ENCODE peak calls at places on chromosome 14, in ten cellular contexts. One of them, this sample, is unnamed. For H3K36me3, the result is how much of the 10 kb centered on the place peaks cover.

GRCh38 chr14:64513271-64513670 is 8.7 kb downstream of the ZBTB1 start:
- DNase-seq in stomach: no peak
- DNase-seq in ovary: no peak
- DNase-seq in heart left ventricle: no peak
- DNase-seq in CD4-positive, alpha-beta memory T cell: no peak
- DNase-seq in CD4-positive, CD25-positive, alpha-beta regulatory T cell: no peak
- DNase-seq in left lung: no peak
- DNase-seq in CD8-positive, alpha-beta memory T cell: no peak
- DNase-seq in cardiac muscle cell: no peak
- DNase-seq in GM23248: no peak
- DNase-seq in this sample: no peak

GRCh38 chr14:59313063-59314018 is 124.9 kb downstream of the DAAM1 start:
- DNase-seq in CD4-positive, alpha-beta memory T cell: no peak
- DNase-seq in CD8-positive, alpha-beta memory T cell: no peak
- DNase-seq in stomach: no peak
- DNase-seq in left lung: no peak
- DNase-seq in cardiac muscle cell: no peak
- DNase-seq in heart left ventricle: no peak
- DNase-seq in CD4-positive, CD25-positive, alpha-beta regulatory T cell: no peak
- DNase-seq in ovary: no peak
- DNase-seq in GM23248: no peak
- DNase-seq in this sample: no peak

GRCh38 chr14:46306267-46306666 is 345.3 kb downstream of the RPL10L start:
- DNase-seq in CD8-positive, alpha-beta memory T cell: no peak
- DNase-seq in ovary: no peak
- DNase-seq in stomach: no peak
- DNase-seq in CD4-positive, CD25-positive, alpha-beta regulatory T cell: no peak
- DNase-seq in heart left ventricle: no peak
- DNase-seq in GM23248: no peak
- DNase-seq in left lung: no peak
- DNase-seq in cardiac muscle cell: no peak
- DNase-seq in CD4-positive, alpha-beta memory T cell: no peak
- DNase-seq in this sample: no peak

GRCh38 chr14:103870891-103871595 is 23.7 kb upstream of the PPP1R13B start:
- DNase-seq in cardiac muscle cell: no peak
- DNase-seq in left lung: no peak
- DNase-seq in CD4-positive, CD25-positive, alpha-beta regulatory T cell: no peak
- DNase-seq in stomach: no peak
- DNase-seq in GM23248: no peak
- DNase-seq in heart left ventricle: no peak
- DNase-seq in ovary: no peak
- DNase-seq in CD8-positive, alpha-beta memory T cell: no peak
- DNase-seq in CD4-positive, alpha-beta memory T cell: no peak
- DNase-seq in this sample: no peak

GRCh38 chr14:92322516-92322915 is 449 bp upstream of the SLC24A4 start:
- DNase-seq in CD8-positive, alpha-beta memory T cell: no peak
- DNase-seq in cardiac muscle cell: no peak
- DNase-seq in left lung: no peak
- DNase-seq in CD4-positive, alpha-beta memory T cell: no peak
- DNase-seq in GM23248: no peak
- DNase-seq in stomach: no peak
- DNase-seq in heart left ventricle: no peak
- DNase-seq in CD4-positive, CD25-positive, alpha-beta regulatory T cell: no peak
- DNase-seq in ovary: no peak
- DNase-seq in this sample: no peak

GRCh38 chr14:79842270-79842669 is 369.0 kb downstream of the DIO2 start:
- DNase-seq in ovary: no peak
- DNase-seq in CD8-positive, alpha-beta memory T cell: no peak
- DNase-seq in left lung: no peak
- DNase-seq in CD4-positive, CD25-positive, alpha-beta regulatory T cell: no peak
- DNase-seq in heart left ventricle: peak
- DNase-seq in cardiac muscle cell: peak
- DNase-seq in GM23248: peak
- DNase-seq in CD4-positive, alpha-beta memory T cell: no peak
- DNase-seq in stomach: no peak
- DNase-seq in this sample: no peak

GRCh38 chr14:95432152-95433093 is 84.0 kb downstream of the SYNE3 start:
- DNase-seq in stomach: peak
- DNase-seq in cardiac muscle cell: peak
- DNase-seq in heart left ventricle: peak
- DNase-seq in left lung: no peak
- DNase-seq in CD4-positive, CD25-positive, alpha-beta regulatory T cell: no peak
- DNase-seq in CD4-positive, alpha-beta memory T cell: no peak
- DNase-seq in ovary: peak
- DNase-seq in GM23248: peak
- DNase-seq in CD8-positive, alpha-beta memory T cell: no peak
- DNase-seq in this sample: peak

GRCh38 chr14:105890474-105891220 is 364.3 kb downstream of the TMEM121 start:
- DNase-seq in CD8-positive, alpha-beta memory T cell: no peak
- DNase-seq in CD4-positive, alpha-beta memory T cell: no peak
- DNase-seq in heart left ventricle: peak
- DNase-seq in ovary: peak
- DNase-seq in left lung: peak
- DNase-seq in cardiac muscle cell: no peak
- DNase-seq in stomach: no peak
- DNase-seq in GM23248: no peak
- DNase-seq in CD4-positive, CD25-positive, alpha-beta regulatory T cell: no peak
- DNase-seq in this sample: no peak

GRCh38 chr14:24179961-24180726 is 8.3 kb downstream of the REC8 start:
- DNase-seq in left lung: peak
- DNase-seq in CD8-positive, alpha-beta memory T cell: no peak
- DNase-seq in cardiac muscle cell: peak
- DNase-seq in GM23248: peak
- DNase-seq in heart left ventricle: no peak
- DNase-seq in CD4-positive, alpha-beta memory T cell: no peak
- DNase-seq in CD4-positive, CD25-positive, alpha-beta regulatory T cell: no peak
- DNase-seq in stomach: no peak
- DNase-seq in ovary: no peak
- DNase-seq in this sample: no peak

GRCh38 chr14:65032319-65032718 is 45.6 kb downstream of the FNTB start:
- DNase-seq in CD4-positive, CD25-positive, alpha-beta regulatory T cell: no peak
- DNase-seq in cardiac muscle cell: no peak
- DNase-seq in stomach: no peak
- DNase-seq in left lung: no peak
- DNase-seq in ovary: no peak
- DNase-seq in CD8-positive, alpha-beta memory T cell: no peak
- DNase-seq in CD4-positive, alpha-beta memory T cell: no peak
- DNase-seq in heart left ventricle: peak
- DNase-seq in GM23248: no peak
- DNase-seq in this sample: no peak

GRCh38 chr14:104355101-104355691 is 216.8 kb downstream of the KIF26A start:
- DNase-seq in cardiac muscle cell: no peak
- DNase-seq in ovary: peak
- DNase-seq in CD4-positive, CD25-positive, alpha-beta regulatory T cell: no peak
- DNase-seq in heart left ventricle: no peak
- DNase-seq in stomach: no peak
- DNase-seq in CD8-positive, alpha-beta memory T cell: no peak
- DNase-seq in left lung: peak
- DNase-seq in CD4-positive, alpha-beta memory T cell: no peak
- DNase-seq in GM23248: no peak
- DNase-seq in this sample: no peak

GRCh38 chr14:103533137-103533998 is 4.4 kb downstream of the TRMT61A start:
- DNase-seq in left lung: no peak
- DNase-seq in GM23248: no peak
- DNase-seq in stomach: no peak
- DNase-seq in CD8-positive, alpha-beta memory T cell: no peak
- DNase-seq in heart left ventricle: no peak
- DNase-seq in cardiac muscle cell: no peak
- DNase-seq in ovary: peak
- DNase-seq in CD4-positive, CD25-positive, alpha-beta regulatory T cell: no peak
- DNase-seq in CD4-positive, alpha-beta memory T cell: no peak
- DNase-seq in this sample: no peak

GRCh38 chr14:39229222-39229543 is 4.5 kb upstream of the MIA2 start:
- DNase-seq in CD8-positive, alpha-beta memory T cell: peak
- DNase-seq in stomach: no peak
- DNase-seq in left lung: no peak
- DNase-seq in cardiac muscle cell: no peak
- DNase-seq in heart left ventricle: no peak
- DNase-seq in ovary: no peak
- DNase-seq in CD4-positive, CD25-positive, alpha-beta regulatory T cell: peak
- DNase-seq in GM23248: peak
- DNase-seq in CD4-positive, alpha-beta memory T cell: peak
- DNase-seq in this sample: no peak

GRCh38 chr14:70731447-70732239 is 77.7 kb downstream of the MAP3K9 start:
- DNase-seq in stomach: no peak
- DNase-seq in GM23248: no peak
- DNase-seq in ovary: no peak
- DNase-seq in CD4-positive, alpha-beta memory T cell: no peak
- DNase-seq in cardiac muscle cell: no peak
- DNase-seq in CD4-positive, CD25-positive, alpha-beta regulatory T cell: no peak
- DNase-seq in CD8-positive, alpha-beta memory T cell: no peak
- DNase-seq in left lung: no peak
- DNase-seq in heart left ventricle: no peak
- DNase-seq in this sample: no peak

DNA sequence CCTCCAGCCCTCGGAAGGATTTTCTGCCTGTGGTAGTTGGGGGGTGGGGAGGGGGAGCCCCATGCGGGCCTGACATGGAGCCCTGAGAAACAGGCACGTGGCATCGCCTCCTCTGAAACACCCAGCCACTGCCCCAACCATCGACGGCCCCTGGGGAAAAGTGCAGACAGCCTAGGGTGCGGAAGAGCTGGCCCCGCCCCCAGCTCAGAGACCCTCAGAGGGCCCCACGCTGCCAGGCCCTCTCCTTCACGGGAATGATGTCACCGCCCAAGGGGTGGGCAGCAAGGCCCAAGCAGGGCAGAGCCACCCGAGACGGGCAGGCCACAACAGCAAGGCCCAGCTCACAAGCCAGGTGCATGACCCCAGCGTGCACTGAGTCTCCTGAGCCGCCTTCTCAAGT is 26.2 kb downstream of the BEGAIN start:
- DNase-seq in CD4-positive, alpha-beta memory T cell: no peak
- DNase-seq in GM23248: no peak
- DNase-seq in CD4-positive, CD25-positive, alpha-beta regulatory T cell: no peak
- DNase-seq in cardiac muscle cell: no peak
- DNase-seq in heart left ventricle: no peak
- DNase-seq in stomach: no peak
- DNase-seq in left lung: no peak
- DNase-seq in ovary: no peak
- DNase-seq in CD8-positive, alpha-beta memory T cell: no peak
- DNase-seq in this sample: no peak
- H3K36me3 ChIP-seq in CD4-positive, alpha-beta memory T cell: under half
- H3K36me3 ChIP-seq in GM23248: under half
- H3K36me3 ChIP-seq in CD4-positive, CD25-positive, alpha-beta regulatory T cell: under half
- H3K36me3 ChIP-seq in cardiac muscle cell: under half
- H3K36me3 ChIP-seq in heart left ventricle: under half
- H3K36me3 ChIP-seq in stomach: under half
- H3K36me3 ChIP-seq in left lung: under half
- H3K36me3 ChIP-seq in ovary: under half
- H3K36me3 ChIP-seq in CD8-positive, alpha-beta memory T cell: under half
- H3K36me3 ChIP-seq in this sample: under half

GRCh38 chr14:90040411-90040810 is 21.4 kb upstream of the KCNK13 start:
- DNase-seq in ovary: no peak
- DNase-seq in left lung: no peak
- DNase-seq in stomach: no peak
- DNase-seq in CD8-positive, alpha-beta memory T cell: no peak
- DNase-seq in CD4-positive, CD25-positive, alpha-beta regulatory T cell: no peak
- DNase-seq in heart left ventricle: no peak
- DNase-seq in GM23248: no peak
- DNase-seq in cardiac muscle cell: no peak
- DNase-seq in CD4-positive, alpha-beta memory T cell: no peak
- DNase-seq in this sample: no peak
- H3K36me3 ChIP-seq in ovary: under half
- H3K36me3 ChIP-seq in left lung: under half
- H3K36me3 ChIP-seq in stomach: half or more
- H3K36me3 ChIP-seq in CD8-positive, alpha-beta memory T cell: under half
- H3K36me3 ChIP-seq in CD4-positive, CD25-positive, alpha-beta regulatory T cell: half or more
- H3K36me3 ChIP-seq in heart left ventricle: under half
- H3K36me3 ChIP-seq in GM23248: under half
- H3K36me3 ChIP-seq in cardiac muscle cell: under half
- H3K36me3 ChIP-seq in CD4-positive, alpha-beta memory T cell: under half
- H3K36me3 ChIP-seq in this sample: under half

GRCh38 chr14:90287791-90288190 is 31.4 kb downstream of the PSMC1 start:
- DNase-seq in CD4-positive, CD25-positive, alpha-beta regulatory T cell: no peak
- DNase-seq in GM23248: no peak
- DNase-seq in cardiac muscle cell: no peak
- DNase-seq in ovary: no peak
- DNase-seq in left lung: no peak
- DNase-seq in CD4-positive, alpha-beta memory T cell: no peak
- DNase-seq in heart left ventricle: no peak
- DNase-seq in CD8-positive, alpha-beta memory T cell: no peak
- DNase-seq in stomach: no peak
- DNase-seq in this sample: no peak

GRCh38 chr14:90293766-90294471 is 37.6 kb downstream of the PSMC1 start:
- DNase-seq in stomach: no peak
- DNase-seq in heart left ventricle: no peak
- DNase-seq in CD4-positive, CD25-positive, alpha-beta regulatory T cell: no peak
- DNase-seq in GM23248: no peak
- DNase-seq in CD8-positive, alpha-beta memory T cell: no peak
- DNase-seq in cardiac muscle cell: no peak
- DNase-seq in ovary: no peak
- DNase-seq in CD4-positive, alpha-beta memory T cell: no peak
- DNase-seq in left lung: no peak
- DNase-seq in this sample: no peak

GRCh38 chr14:90288646-90289355 is 32.4 kb downstream of the PSMC1 start:
- DNase-seq in ovary: no peak
- DNase-seq in left lung: no peak
- DNase-seq in stomach: no peak
- DNase-seq in CD4-positive, alpha-beta memory T cell: no peak
- DNase-seq in CD4-positive, CD25-positive, alpha-beta regulatory T cell: no peak
- DNase-seq in heart left ventricle: peak
- DNase-seq in CD8-positive, alpha-beta memory T cell: no peak
- DNase-seq in cardiac muscle cell: no peak
- DNase-seq in GM23248: no peak
- DNase-seq in this sample: no peak

GRCh38 chr14:90291699-90292098 is 35.3 kb downstream of the PSMC1 start:
- DNase-seq in stomach: no peak
- DNase-seq in heart left ventricle: no peak
- DNase-seq in left lung: no peak
- DNase-seq in cardiac muscle cell: no peak
- DNase-seq in CD4-positive, alpha-beta memory T cell: no peak
- DNase-seq in CD4-positive, CD25-positive, alpha-beta regulatory T cell: no peak
- DNase-seq in ovary: no peak
- DNase-seq in GM23248: peak
- DNase-seq in CD8-positive, alpha-beta memory T cell: no peak
- DNase-seq in this sample: no peak

GRCh38 chr14:90290612-90291011 is 34.3 kb downstream of the PSMC1 start:
- DNase-seq in GM23248: no peak
- DNase-seq in heart left ventricle: no peak
- DNase-seq in CD8-positive, alpha-beta memory T cell: no peak
- DNase-seq in CD4-positive, alpha-beta memory T cell: no peak
- DNase-seq in ovary: no peak
- DNase-seq in stomach: no peak
- DNase-seq in cardiac muscle cell: no peak
- DNase-seq in left lung: no peak
- DNase-seq in CD4-positive, CD25-positive, alpha-beta regulatory T cell: no peak
- DNase-seq in this sample: peak
- H3K36me3 ChIP-seq in GM23248: under half
- H3K36me3 ChIP-seq in heart left ventricle: half or more
- H3K36me3 ChIP-seq in CD8-positive, alpha-beta memory T cell: under half
- H3K36me3 ChIP-seq in CD4-positive, alpha-beta memory T cell: half or more
- H3K36me3 ChIP-seq in ovary: under half
- H3K36me3 ChIP-seq in stomach: half or more
- H3K36me3 ChIP-seq in cardiac muscle cell: under half
- H3K36me3 ChIP-seq in left lung: half or more
- H3K36me3 ChIP-seq in CD4-positive, CD25-positive, alpha-beta regulatory T cell: half or more
- H3K36me3 ChIP-seq in this sample: half or more

DNA sequence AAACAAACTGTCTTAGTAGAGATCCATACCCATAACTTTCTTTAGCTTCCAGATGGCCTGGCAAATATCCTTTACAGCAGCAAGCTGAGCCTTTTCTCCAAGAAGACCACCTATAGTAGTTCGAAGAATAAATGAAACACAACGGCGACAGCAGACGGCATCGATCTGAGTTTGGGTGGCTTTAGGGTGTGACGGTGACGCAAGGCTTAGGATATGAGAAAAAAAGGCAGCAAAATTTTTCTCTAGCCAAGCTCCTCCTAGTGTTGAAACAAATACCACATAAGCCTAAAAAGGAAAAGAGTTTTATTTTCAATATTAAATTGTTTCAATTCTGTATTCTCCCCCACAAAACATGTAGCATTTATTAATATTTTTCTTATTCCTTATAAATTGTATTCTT is 33.3 kb downstream of the HEATR5A start:
- DNase-seq in ovary: no peak
- DNase-seq in GM23248: peak
- DNase-seq in heart left ventricle: no peak
- DNase-seq in CD4-positive, alpha-beta memory T cell: no peak
- DNase-seq in left lung: no peak
- DNase-seq in CD4-positive, CD25-positive, alpha-beta regulatory T cell: no peak
- DNase-seq in stomach: no peak
- DNase-seq in CD8-positive, alpha-beta memory T cell: no peak
- DNase-seq in cardiac muscle cell: no peak
- DNase-seq in this sample: no peak
- H3K36me3 ChIP-seq in ovary: under half
- H3K36me3 ChIP-seq in GM23248: under half
- H3K36me3 ChIP-seq in heart left ventricle: half or more
- H3K36me3 ChIP-seq in CD4-positive, alpha-beta memory T cell: under half
- H3K36me3 ChIP-seq in left lung: half or more
- H3K36me3 ChIP-seq in CD4-positive, CD25-positive, alpha-beta regulatory T cell: under half
- H3K36me3 ChIP-seq in stomach: half or more
- H3K36me3 ChIP-seq in CD8-positive, alpha-beta memory T cell: under half
- H3K36me3 ChIP-seq in cardiac muscle cell: under half
- H3K36me3 ChIP-seq in this sample: under half